ENCODE peak calls at places on chromosomes 4 and X, in seven cellular contexts. T is fibroblast of lung, Y is mesendoderm, W is H1, P is H9, B is K562, M is mesenchymal stem cell. D is an unnamed sample.

GRCh38 chrX:132001127-132001526 is 22.0 kb upstream of the STK26 start:
- DNase-seq in T (no peak), Y (no peak), W (no peak), P (no peak), B (no peak), M (no peak), D (no peak)

GRCh38 chr4:80085081-80085480 is 12.1 kb upstream of the ANTXR2 start:
- DNase-seq in T (no peak), Y (no peak), W (no peak), P (no peak), B (no peak), M (no peak), D (no peak)

GRCh38 chr4:182825786-182826185 is 91.4 kb downstream of the DCTD start:
- DNase-seq in T (no peak), Y (no peak), W (no peak), P (no peak), B (no peak), M (no peak), D (no peak)

GRCh38 chrX:30713061-30713525 is 59.9 kb downstream of the GK start:
- DNase-seq in T (peak), Y (peak), W (peak), P (peak), B (no peak), M (peak), D (peak)

GRCh38 chr4:6221851-6222760 is 21.8 kb upstream of the JAKMIP1 start:
- DNase-seq in T (no peak), Y (peak), W (peak), P (peak), B (peak), M (no peak), D (no peak)

GRCh38 chr4:77284036-77284435 is 127.0 kb downstream of the CCNG2 start:
- DNase-seq in T (no peak), Y (no peak), W (no peak), P (no peak), B (no peak), M (no peak), D (no peak)

GRCh38 chrX:131675596-131676194 is 131.8 kb downstream of the OR13H1 start:
- DNase-seq in T (peak), Y (peak), W (no peak), P (peak), B (peak), M (peak), D (peak)

GRCh38 chr4:185566972-185567749 is 31.9 kb upstream of the PDLIM3 start:
- DNase-seq in T (peak), Y (peak), W (no peak), P (no peak), B (no peak), M (peak), D (no peak)

GRCh38 chr4:2064276-2064991 is 5.3 kb downstream of the NAT8L start:
- DNase-seq in T (no peak), Y (no peak), W (no peak), P (no peak), B (peak), M (no peak), D (no peak)

GRCh38 chrX:130100180-130100579 is 10.1 kb downstream of the ELF4 start:
- DNase-seq in T (peak), Y (no peak), W (no peak), P (no peak), B (no peak), M (no peak), D (no peak)

GRCh38 chrX:141341341-141341740 is 99.0 kb upstream of the SPANXC start:
- DNase-seq in T (peak), Y (no peak), W (no peak), P (no peak), B (no peak), M (peak), D (no peak)

GRCh38 chr4:17811078-17811603 is 362 bp downstream of the NCAPG start:
- DNase-seq in T (no peak), Y (no peak), W (peak), P (no peak), B (no peak), M (no peak), D (peak)
- H3K9ac ChIP-seq in T (peak), Y (peak), W (peak), P (peak), B (peak), M (peak), D (peak)

DNA sequence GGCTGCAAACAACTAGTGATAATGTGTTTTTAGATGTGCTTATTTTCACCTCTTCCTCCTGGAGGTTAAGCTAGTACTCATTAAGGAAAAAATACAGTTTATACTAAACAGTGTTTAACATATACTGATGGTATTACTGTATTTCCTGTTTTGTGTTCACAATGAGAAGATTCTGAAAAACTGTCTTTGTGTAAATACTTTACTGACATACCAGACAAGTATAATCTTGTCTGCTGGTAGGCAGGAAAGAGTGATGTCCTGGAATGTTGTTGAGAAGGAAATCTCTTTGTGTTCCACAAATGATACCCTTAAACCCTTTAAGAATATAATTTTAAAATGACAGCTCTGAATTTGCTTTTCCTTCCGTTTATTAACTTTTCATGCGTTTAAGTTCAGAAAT is 205.5 kb upstream of the NUDT6 start:
- DNase-seq in T (no peak), Y (peak), W (no peak), P (no peak), B (no peak), M (peak), D (no peak)
- H3K9ac ChIP-seq in T (no peak), Y (no peak), W (no peak), P (no peak), B (no peak), M (peak), D (no peak)

GRCh38 chr4:26226978-26227377 is 93.8 kb upstream of the RBPJ start:
- DNase-seq in T (no peak), Y (no peak), W (no peak), P (no peak), B (no peak), M (no peak), D (no peak)
- H3K9ac ChIP-seq in T (no peak), Y (no peak), W (no peak), P (no peak), B (no peak), M (no peak), D (no peak)

DNA sequence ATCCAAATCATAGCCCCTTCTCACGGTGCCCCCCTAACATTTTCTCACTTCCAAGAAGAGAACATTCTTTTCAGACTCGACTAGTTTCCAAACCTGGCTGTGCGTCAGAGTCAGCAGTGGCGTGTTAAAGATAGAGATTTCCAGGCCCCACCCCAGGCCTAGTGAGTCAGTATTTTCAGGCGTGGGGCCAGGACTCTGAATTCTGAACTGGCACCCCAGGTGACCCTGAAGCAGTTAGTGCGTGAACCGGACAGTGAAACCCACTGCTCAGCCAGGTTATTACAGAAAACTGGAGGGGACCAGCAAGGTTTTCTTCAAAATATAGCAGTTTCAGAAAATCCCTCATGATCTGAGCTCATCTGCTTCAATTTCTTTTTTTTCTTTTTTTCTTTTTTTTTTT is 35.0 kb upstream of the BCOR start:
- DNase-seq in T (peak), Y (no peak), W (no peak), P (no peak), B (peak), M (peak), D (no peak)
- H3K9ac ChIP-seq in T (no peak), Y (no peak), W (no peak), P (no peak), B (peak), M (peak), D (no peak)

D was measured in MM.1S.